ENCODE peak calls at places on chromosome 6, in six cellular contexts. K is NAMALWA; S is islet precursor cell; G is stimulated activated CD4-positive, alpha-beta T cell treated with anti-CD3 and anti-CD28 coated beads, Interleukin-15, amount 100 ng/mL, for 24 hours; O is T-helper 2 cell; I is A549. C is an unnamed sample.

GRCh38 chr6:131779304-131779703 is 28.5 kb upstream of the ENPP1 start:
- DNase-seq in G (no peak), S (no peak), K (no peak), O (no peak), I (no peak), C (no peak)

GRCh38 chr6:64932486-64932885 is 774.5 kb downstream of the EYS start:
- DNase-seq in K (no peak), I (no peak), O (no peak), G (no peak), S (no peak), C (no peak)

GRCh38 chr6:106916891-106917290 is 57.6 kb downstream of the CD24 start:
- DNase-seq in I (no peak), K (no peak), G (no peak), S (no peak), O (no peak), C (no peak)

GRCh38 chr6:24323632-24324337 is 34.1 kb downstream of the DCDC2 start:
- DNase-seq in O (no peak), S (no peak), K (no peak), G (no peak), I (no peak), C (no peak)

GRCh38 chr6:111663692-111664564 is 58.2 kb upstream of the TRAF3IP2 start:
- DNase-seq in I (no peak), K (no peak), O (no peak), G (no peak), S (peak; percentile 96), C (no peak)

GRCh38 chr6:33566182-33567084 is 13.6 kb downstream of the BAK1 start:
- DNase-seq in I (no peak), G (no peak), S (peak; percentile 65), O (no peak), K (no peak), C (no peak)

GRCh38 chr6:113690255-113690956 is 166.7 kb upstream of the MARCKS start:
- DNase-seq in K (peak; percentile 4), S (peak; percentile 62), G (peak; percentile 9), O (no peak), I (peak; percentile 65), C (peak; percentile 65)

GRCh38 chr6:85129881-85130280 is 320.0 kb upstream of the NT5E start:
- DNase-seq in I (peak; percentile 13), S (no peak), K (no peak), O (no peak), G (no peak), C (no peak)

GRCh38 chr6:2770171-2770570 is 5.0 kb downstream of the WRNIP1 start:
- DNase-seq in I (no peak), K (no peak), G (no peak), S (no peak), O (no peak), C (no peak)

GRCh38 chr6:11366183-11366933 is 133.9 kb upstream of the NEDD9 start:
- DNase-seq in S (no peak), I (peak; percentile 18), K (peak; percentile 45), G (peak; percentile 63), O (peak; percentile 15), C (peak; percentile 40)

GRCh38 chr6:75205776-75206334 is at the start of gene COL12A1:
- DNase-seq in K (no peak), O (no peak), S (peak; percentile 95), G (peak; percentile 42), I (peak; percentile 72), C (no peak)

GRCh38 chr6:25193865-25194679 is 85.1 kb upstream of the CARMIL1 start:
- DNase-seq in I (peak; percentile 17), S (no peak), K (no peak), O (no peak), G (no peak), C (no peak)

GRCh38 chr6:8329592-8329991 is 105.8 kb downstream of the SLC35B3 start:
- DNase-seq in G (no peak), O (no peak), S (no peak), K (no peak), I (no peak), C (no peak)

GRCh38 chr6:143842468-143842901 is 653 bp upstream of the LTV1 start:
- DNase-seq in O (no peak), K (no peak), S (no peak), I (no peak), G (peak; percentile 11), C (peak; percentile 27)

GRCh38 chr6:31477521-31477920 is 20.4 kb upstream of the MICB start:
- DNase-seq in G (no peak), I (no peak), S (peak; percentile 22), O (no peak), K (no peak), C (no peak)

GRCh38 chr6:153047386-153047785 is 44.9 kb upstream of the MTRF1L start:
- DNase-seq in I (no peak), O (no peak), S (no peak), G (no peak), K (no peak), C (no peak)

GRCh38 chr6:110809792-110810191 is 5.5 kb downstream of the CDK19 start:
- DNase-seq in G (no peak), K (no peak), O (no peak), S (no peak), I (no peak), C (no peak)

C was measured in MV-4-11.